ENCODE peak calls at places on chromosomes 5 and 9, in eight cellular contexts. S is erythroblast; U is stimulated activated CD8-positive, alpha-beta memory T cell treated with anti-CD3 and anti-CD28 coated beads, Interleukin-15, amount 100 ng/mL, for 24 hours; A is NCI-H1436 treated with DMSO at 0.1 percent for 48 hours; C is cardiac muscle cell; N is smooth muscle cell of the brain vasculature; R is aorta; E is ecto neural progenitor cell. L is an unnamed sample.

GRCh38 chr5:175718401-175719108 is 60.7 kb downstream of the HRH2 start:
- DNase-seq in S (peak; percentile 64), U (peak; percentile 35), A (no peak), C (peak; percentile 43), N (peak; percentile 18), R (no peak), E (no peak), L (peak; percentile 29)

GRCh38 chr9:9901624-9902023 is 711.2 kb downstream of the PTPRD start:
- DNase-seq in S (no peak), U (no peak), A (no peak), C (no peak), N (no peak), R (no peak), E (no peak), L (no peak)

GRCh38 chr5:128925973-128926372 is 39.3 kb upstream of the SLC27A6 start:
- DNase-seq in S (no peak), U (no peak), A (no peak), C (peak; percentile 2), N (no peak), R (no peak), E (no peak), L (no peak)

GRCh38 chr5:134579284-134579771 is 53.3 kb downstream of the SAR1B start:
- DNase-seq in S (no peak), U (no peak), A (no peak), C (no peak), N (no peak), R (no peak), E (no peak), L (no peak)

GRCh38 chr5:178625679-178626483 is 969 bp downstream of the CLK4 start:
- DNase-seq in S (peak; percentile 85), U (no peak), A (no peak), C (peak; percentile 64), N (no peak), R (no peak), E (no peak), L (no peak)

GRCh38 chr5:7190727-7191126 is 205.2 kb upstream of the ADCY2 start:
- DNase-seq in S (no peak), U (no peak), A (no peak), C (no peak), N (no peak), R (no peak), E (no peak), L (no peak)

GRCh38 chr5:63310644-63311043 is 651.6 kb downstream of the HTR1A start:
- DNase-seq in S (no peak), U (no peak), A (no peak), C (no peak), N (no peak), R (no peak), E (no peak), L (no peak)

GRCh38 chr5:158560170-158560569 is 539.5 kb downstream of the EBF1 start:
- DNase-seq in S (no peak), U (no peak), A (peak; percentile 32), C (peak; percentile 6), N (peak; percentile 21), R (no peak), E (no peak), L (no peak)

GRCh38 chr5:55037046-55037771 is 13.2 kb downstream of the GZMK start:
- DNase-seq in S (no peak), U (no peak), A (no peak), C (no peak), N (no peak), R (no peak), E (no peak), L (no peak)

GRCh38 chr9:89375181-89375760 is 57.0 kb downstream of the SECISBP2 start:
- DNase-seq in S (peak; percentile 29), U (no peak), A (no peak), C (no peak), N (no peak), R (no peak), E (no peak), L (no peak)

GRCh38 chr9:99211746-99212145 is 10.0 kb downstream of the ALG2 start:
- DNase-seq in S (no peak), U (no peak), A (no peak), C (no peak), N (no peak), R (no peak), E (no peak), L (no peak)

GRCh38 chr5:53037141-53037859 is 48.1 kb downstream of the ITGA2 start:
- DNase-seq in S (no peak), U (no peak), A (no peak), C (peak; percentile 83), N (no peak), R (no peak), E (no peak), L (no peak)

GRCh38 chr9:18568969-18569368 is 95.0 kb downstream of the ADAMTSL1 start:
- DNase-seq in S (no peak), U (no peak), A (no peak), C (no peak), N (no peak), R (no peak), E (no peak), L (no peak)

GRCh38 chr5:61468483-61468865 is 136.4 kb downstream of the ZSWIM6 start:
- DNase-seq in S (no peak), U (no peak), A (no peak), C (peak; percentile 10), N (no peak), R (no peak), E (no peak), L (no peak)

GRCh38 chr5:54249210-54250028 is 61.0 kb downstream of the ARL15 start:
- DNase-seq in S (peak; percentile 84), U (no peak), A (no peak), C (no peak), N (no peak), R (peak; percentile 48), E (no peak), L (no peak)

GRCh38 chr5:53211799-53212198 is 102.2 kb upstream of the MOCS2 start:
- DNase-seq in S (no peak), U (no peak), A (no peak), C (peak; percentile 11), N (peak; percentile 2), R (no peak), E (no peak), L (no peak)

GRCh38 chr5:113281194-113281593 is 153.6 kb downstream of the TSSK1B start:
- DNase-seq in S (no peak), U (no peak), A (no peak), C (no peak), N (no peak), R (no peak), E (no peak), L (no peak)

GRCh38 chr9:133693703-133694529 is 44.2 kb downstream of the SARDH start:
- DNase-seq in S (no peak), U (no peak), A (no peak), C (no peak), N (no peak), R (peak; percentile 39), E (no peak), L (no peak)

GRCh38 chr5:62767650-62768049 is 189.0 kb downstream of the LRRC70 start:
- DNase-seq in S (no peak), U (no peak), A (no peak), C (no peak), N (no peak), R (no peak), E (no peak), L (no peak)

GRCh38 chr5:135194573-135195266 is 160.7 kb upstream of the PITX1 start:
- DNase-seq in S (no peak), U (no peak), A (no peak), C (peak; percentile 23), N (no peak), R (no peak), E (no peak), L (no peak)

GRCh38 chr5:74542477-74542876 is 98.1 kb downstream of the ENC1 start:
- DNase-seq in S (no peak), U (no peak), A (no peak), C (peak; percentile 37), N (no peak), R (no peak), E (no peak), L (no peak)